ENCODE peak calls at places on chromosomes 16 and 17, in eight cellular contexts. A, I, M, C, F, B, N and G are unnamed samples. For H3K4me1, the result is how much of the 10 kb centered on the place peaks cover.

GRCh38 chr16:75097941-75098897 is 18.4 kb downstream of the LDHD start:
- DNase-seq in A (peak), I (no peak), M (peak), C (no peak), F (no peak), B (no peak), N (no peak), G (no peak)

GRCh38 chr16:67013823-67014640 is 14.9 kb upstream of the CBFB start:
- DNase-seq in A (peak), I (no peak), M (peak), C (no peak), F (peak), B (peak), N (peak), G (peak)

GRCh38 chr17:48258317-48258716 is 150.8 kb downstream of the SNX11 start:
- DNase-seq in A (no peak), I (no peak), M (no peak), C (no peak), F (no peak), B (no peak), N (no peak), G (no peak)

GRCh38 chr16:50354629-50355456 is 13.9 kb downstream of the BRD7 start:
- DNase-seq in A (no peak), I (no peak), M (no peak), C (no peak), F (peak), B (no peak), N (no peak), G (no peak)

GRCh38 chr17:50272711-50273653 is 1.3 kb upstream of the TMEM92 start:
- DNase-seq in A (peak), I (no peak), M (no peak), C (no peak), F (peak), B (peak), N (peak), G (peak)

GRCh38 chr16:938136-938535 is 32.6 kb downstream of the LMF1 start:
- DNase-seq in A (no peak), I (no peak), M (no peak), C (no peak), F (no peak), B (no peak), N (no peak), G (no peak)

GRCh38 chr16:89275837-89276720 is 58.6 kb downstream of the ZNF778 start:
- DNase-seq in A (no peak), I (no peak), M (no peak), C (no peak), F (no peak), B (no peak), N (no peak), G (no peak)

GRCh38 chr17:30922235-30922993 is 669 bp downstream of the ADAP2 start:
- DNase-seq in A (peak), I (no peak), M (peak), C (no peak), F (peak), B (peak), N (no peak), G (peak)

GRCh38 chr17:59601130-59601529 is 18.6 kb upstream of the CLTC start:
- DNase-seq in A (no peak), I (no peak), M (no peak), C (no peak), F (no peak), B (no peak), N (no peak), G (no peak)

GRCh38 chr16:29111421-29111820 is 126.6 kb downstream of the LAT start:
- DNase-seq in A (no peak), I (no peak), M (no peak), C (no peak), F (no peak), B (no peak), N (no peak), G (no peak)

GRCh38 chr17:2085648-2085949 is 30.7 kb downstream of the HIC1 start:
- DNase-seq in A (no peak), I (no peak), M (no peak), C (no peak), F (peak), B (no peak), N (no peak), G (peak)
- H3K4me1 ChIP-seq in A (under half), I (under half), M (under half), C (under half), F (half or more), B (under half), N (under half), G (half or more)

GRCh38 chr16:5036228-5037156 is 2.8 kb upstream of the NAGPA start:
- DNase-seq in A (no peak), I (no peak), M (no peak), C (no peak), F (no peak), B (no peak), N (peak), G (no peak)
- H3K4me1 ChIP-seq in A (under half), I (under half), M (under half), C (under half), F (under half), B (under half), N (under half), G (under half)

GRCh38 chr17:28722413-28723158 is 2.8 kb downstream of the RPL23A start:
- DNase-seq in A (no peak), I (no peak), M (no peak), C (no peak), F (no peak), B (no peak), N (no peak), G (no peak)
- H3K4me1 ChIP-seq in A (under half), I (under half), M (under half), C (under half), F (under half), B (under half), N (under half), G (half or more)

DNA sequence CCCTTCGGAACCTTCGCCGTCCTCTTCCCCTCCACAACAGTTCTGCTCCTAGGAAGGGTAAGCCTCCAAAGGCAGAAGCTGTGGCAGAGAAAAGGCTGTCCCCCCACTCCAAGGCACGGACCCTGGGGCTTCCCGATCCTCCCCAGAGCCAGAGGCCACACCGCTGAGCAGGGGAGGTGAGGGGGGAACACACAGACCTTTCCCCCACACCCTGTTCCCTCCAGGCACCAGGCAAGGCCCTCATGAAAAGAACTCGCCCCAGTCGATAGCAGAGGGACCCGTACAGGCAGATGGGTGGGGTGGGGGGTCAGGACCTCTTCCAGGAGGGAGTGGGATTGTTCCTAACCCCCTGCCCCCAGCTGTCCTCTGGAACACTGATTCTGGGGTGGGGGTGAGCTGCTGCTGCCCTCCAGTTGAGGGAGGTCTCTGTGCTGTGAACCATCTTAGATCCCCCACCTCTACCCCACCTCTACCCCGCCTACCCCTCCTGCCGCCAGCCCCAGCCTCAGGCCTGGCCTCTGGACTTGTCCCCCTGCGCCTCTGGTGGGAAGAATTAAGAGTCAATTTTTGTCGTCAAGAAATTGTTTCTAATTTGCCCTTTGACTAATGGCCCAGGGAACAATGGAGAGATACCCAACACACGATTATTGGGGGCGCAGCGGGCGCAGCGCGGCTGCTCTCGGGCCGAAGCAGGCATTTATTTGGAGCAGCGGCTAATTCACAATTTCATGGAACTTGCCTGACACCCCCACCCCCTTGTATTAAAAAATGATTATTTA is 4.6 kb upstream of the BAHCC1 start:
- DNase-seq in A (no peak), I (no peak), M (no peak), C (no peak), F (no peak), B (no peak), N (no peak), G (no peak)
- H3K4me1 ChIP-seq in A (under half), I (under half), M (under half), C (half or more), F (under half), B (half or more), N (under half), G (under half)

DNA sequence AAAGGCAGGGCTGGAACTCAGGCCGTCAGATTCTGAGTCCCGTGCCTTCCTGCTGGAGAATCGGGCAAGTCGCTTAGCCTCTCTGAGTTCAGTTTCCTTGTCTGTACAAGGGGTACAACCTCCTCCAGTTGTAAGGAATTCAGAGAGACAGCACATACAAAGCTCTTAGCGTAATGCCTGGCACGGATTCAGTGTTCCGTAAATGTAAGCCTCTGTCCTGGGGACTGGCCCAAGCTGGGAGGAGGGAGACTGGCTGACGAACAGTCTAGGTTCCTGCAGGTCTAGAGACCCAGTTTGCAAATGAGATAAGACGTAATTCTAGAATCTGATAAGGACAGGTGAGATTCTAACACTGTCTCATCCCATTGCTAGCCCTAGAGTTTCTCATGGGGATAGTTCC is 9.9 kb downstream of the METTL22 start:
- DNase-seq in A (no peak), I (no peak), M (no peak), C (no peak), F (no peak), B (no peak), N (no peak), G (no peak)
- H3K4me1 ChIP-seq in A (under half), I (under half), M (under half), C (under half), F (under half), B (under half), N (under half), G (under half)

DNA sequence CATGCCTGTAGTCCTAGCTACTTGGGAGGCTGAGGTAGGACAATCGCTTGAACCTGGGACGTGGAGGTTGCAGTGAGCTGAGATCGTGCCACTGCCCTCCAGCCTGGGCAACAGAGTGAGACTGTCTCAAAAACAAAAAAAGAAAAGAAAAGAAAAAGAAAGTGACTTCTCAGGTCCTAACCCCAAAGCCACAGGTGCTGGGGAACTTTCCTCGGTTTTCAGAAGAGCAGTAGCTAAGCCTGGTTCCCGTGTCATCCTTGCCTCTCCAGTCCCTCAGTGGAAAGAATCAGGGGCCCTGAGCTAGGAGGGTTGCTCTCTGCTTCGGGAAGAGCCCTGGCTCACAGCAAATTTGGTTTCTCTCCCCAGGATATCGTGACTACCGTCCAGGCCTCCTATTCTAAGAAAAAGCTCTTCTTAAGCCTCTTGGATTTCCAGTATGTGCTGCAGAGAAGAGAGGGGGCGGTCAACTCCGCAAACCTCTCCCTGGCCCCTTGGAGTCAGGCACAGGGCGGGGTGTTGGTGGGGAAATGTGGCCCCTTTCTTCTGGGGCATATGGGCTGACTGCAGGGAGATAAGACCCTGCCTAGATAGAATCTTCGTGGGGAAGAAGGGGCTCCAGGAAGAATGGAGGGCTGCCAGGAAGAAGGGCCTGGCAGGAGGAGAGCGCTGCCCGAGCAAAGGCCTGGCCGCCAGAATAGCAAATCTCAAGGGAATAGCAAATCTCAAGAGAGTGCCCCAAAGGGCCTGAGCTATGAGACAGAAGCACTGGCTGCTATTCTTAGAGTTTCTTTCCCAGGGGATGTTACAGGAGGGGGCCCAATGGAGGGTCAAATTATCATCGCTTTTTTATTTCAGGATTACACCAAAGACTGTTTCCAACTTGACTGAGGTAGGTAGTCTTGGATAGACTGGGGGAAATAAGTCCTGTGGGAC is 8.3 kb upstream of the NLRC5 start:
- DNase-seq in A (no peak), I (no peak), M (no peak), C (no peak), F (no peak), B (peak), N (no peak), G (no peak)
- H3K4me1 ChIP-seq in A (under half), I (under half), M (under half), C (under half), F (under half), B (under half), N (under half), G (under half)

GRCh38 chr16:56872863-56873391 is 7.9 kb downstream of the SLC12A3 start:
- DNase-seq in A (no peak), I (no peak), M (no peak), C (no peak), F (peak), B (no peak), N (no peak), G (no peak)
- H3K4me1 ChIP-seq in A (under half), I (under half), M (under half), C (under half), F (under half), B (under half), N (under half), G (under half)

DNA sequence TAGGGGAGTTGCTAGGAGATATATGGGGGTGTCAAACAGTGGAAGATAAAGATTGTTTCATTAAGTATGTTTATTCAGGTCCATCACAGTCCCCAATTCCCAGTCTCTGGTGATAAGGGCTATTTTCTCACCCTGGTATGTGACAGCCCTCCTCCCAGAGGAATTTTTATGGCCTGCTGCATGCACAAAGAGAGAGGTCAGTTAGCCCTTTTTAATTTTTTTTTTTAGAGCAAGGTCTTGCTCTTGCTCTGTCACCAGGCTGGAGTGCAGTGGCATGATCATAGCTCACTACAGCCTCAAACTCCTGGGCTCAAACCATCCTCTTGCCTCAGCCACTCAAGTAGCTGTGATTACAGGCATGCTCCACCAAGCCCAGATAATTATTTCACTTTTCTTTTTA is 53.6 kb upstream of the ATF7IP2 start:
- DNase-seq in A (no peak), I (peak), M (no peak), C (no peak), F (no peak), B (no peak), N (no peak), G (no peak)
- H3K4me1 ChIP-seq in A (under half), I (under half), M (under half), C (under half), F (under half), B (under half), N (under half), G (under half)